ENCODE peak calls at places on chromosomes 7 and 10, in four cellular contexts. J is IMR-90, E is GM12878, X is A549. M is an unnamed sample.

GRCh38 chr10:96856317-96856716 is 24.2 kb downstream of the LCOR start:
- DNase-seq in E (no peak), J (no peak), X (no peak), M (no peak)

GRCh38 chr10:80462277-80462985 is 8.3 kb downstream of the TSPAN14 start:
- DNase-seq in X (no peak), J (peak; percentile 34), E (no peak), M (no peak)

GRCh38 chr7:26331789-26332188 is 40.1 kb downstream of the SNX10 start:
- DNase-seq in J (no peak), X (no peak), E (no peak), M (no peak)

GRCh38 chr7:55206235-55207029 is 158.7 kb upstream of the LANCL2 start:
- DNase-seq in J (peak; percentile 64), E (no peak), X (no peak), M (no peak)

GRCh38 chr10:92848441-92849233 is at the start of gene EXOC6:
- DNase-seq in J (peak; percentile 74), E (peak; percentile 20), X (peak; percentile 88), M (peak; percentile 95)

GRCh38 chr10:80408198-80409085 is at the start of gene PRXL2A:
- DNase-seq in E (no peak), J (no peak), X (peak; percentile 78), M (peak; percentile 99)

GRCh38 chr7:5420841-5421625 is 2.6 kb downstream of the TNRC18 start:
- DNase-seq in E (no peak), J (no peak), X (no peak), M (peak; percentile 79)

GRCh38 chr7:105896407-105896842 is 20.0 kb upstream of the ATXN7L1 start:
- DNase-seq in E (no peak), J (no peak), X (no peak), M (peak; percentile 23)

GRCh38 chr10:80292607-80293239 is 3.3 kb upstream of the MAT1A start:
- DNase-seq in J (no peak), E (no peak), X (no peak), M (no peak)

GRCh38 chr7:87370660-87371180 is 25.3 kb downstream of the CROT start:
- DNase-seq in J (peak; percentile 78), X (peak; percentile 35), E (no peak), M (no peak)

GRCh38 chr7:157990226-157990877 is 597.3 kb downstream of the PTPRN2 start:
- DNase-seq in E (no peak), J (no peak), X (no peak), M (no peak)

GRCh38 chr7:109890622-109891021 is 1200.3 kb upstream of the LRRN3 start:
- DNase-seq in X (no peak), J (no peak), E (no peak), M (no peak)

GRCh38 chr7:82528577-82529305 is 85.2 kb upstream of the CACNA2D1 start:
- DNase-seq in J (peak; percentile 76), X (no peak), E (no peak), M (no peak)

GRCh38 chr7:79361214-79361613 is 92.3 kb downstream of the MAGI2 start:
- DNase-seq in J (no peak), E (no peak), X (peak; percentile 52), M (no peak)

GRCh38 chr10:35194906-35195305 is 68.3 kb downstream of the CREM start:
- DNase-seq in E (no peak), X (peak; percentile 79), J (peak; percentile 91), M (peak; percentile 33)
- TF ChIP-seq SMC3 in E (no peak), X (no peak), J (no peak), M (no peak)

GRCh38 chr7:75994388-75995051 is at the start of gene TMEM120A:
- DNase-seq in X (peak; percentile 87), E (peak; percentile 49), J (peak; percentile 87), M (peak; percentile 100)
- TF ChIP-seq SMC3 in X (no peak), E (no peak), J (no peak), M (no peak)

GRCh38 chr7:27943261-27943660 is 203.3 kb downstream of the TAX1BP1 start:
- DNase-seq in X (no peak), J (no peak), E (no peak), M (no peak)
- TF ChIP-seq SMC3 in X (no peak), J (no peak), E (no peak), M (no peak)

DNA sequence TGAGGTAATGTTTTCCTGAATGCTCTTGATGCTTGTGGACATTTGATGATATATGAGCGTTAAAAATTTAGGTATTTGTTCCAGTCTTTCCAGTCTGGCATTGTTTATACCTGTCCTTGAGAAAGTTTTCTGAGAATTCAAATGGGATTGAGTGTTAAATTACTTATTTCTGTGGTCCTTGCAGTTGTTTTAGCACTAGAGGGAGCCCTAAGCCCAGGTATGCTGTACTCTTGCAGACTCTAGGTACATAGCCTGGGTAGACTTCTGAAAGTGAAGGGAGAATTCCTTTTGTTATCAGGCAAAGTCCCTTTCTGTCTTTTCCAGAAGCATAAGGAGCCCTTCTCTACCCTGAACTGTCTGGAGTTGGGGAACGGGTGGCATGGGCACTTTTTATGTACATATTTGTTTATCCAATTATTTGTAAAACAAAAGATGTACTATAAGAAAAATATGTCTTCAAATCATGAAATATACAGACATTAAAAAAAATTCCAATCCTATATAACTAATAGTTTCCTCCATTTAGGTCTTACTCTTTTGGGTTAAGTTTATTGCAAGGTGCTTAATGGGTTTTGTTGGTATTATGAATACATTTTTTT is 262.1 kb downstream of the ATRNL1 start:
- DNase-seq in E (peak; percentile 15), X (peak; percentile 79), J (peak; percentile 63), M (peak; percentile 53)
- TF ChIP-seq SMC3 in E (peak; percentile 60), X (peak; percentile 81), J (peak; percentile 62), M (peak; percentile 71)

GRCh38 chr7:131621652-131622051 is 65.2 kb upstream of the PODXL start:
- DNase-seq in J (no peak), X (no peak), E (no peak), M (peak; percentile 90)
- TF ChIP-seq SMC3 in J (no peak), X (no peak), E (no peak), M (peak; percentile 17)

GRCh38 chr10:70530315-70530714 is 51.7 kb downstream of the PALD1 start:
- DNase-seq in J (no peak), E (no peak), X (no peak), M (no peak)

GRCh38 chr10:70532554-70533188 is 54.1 kb downstream of the PALD1 start:
- DNase-seq in J (no peak), E (no peak), X (no peak), M (no peak)

GRCh38 chr10:70533189-70533558 is 54.6 kb downstream of the PALD1 start:
- DNase-seq in J (no peak), E (no peak), X (no peak), M (no peak)

GRCh38 chr10:70523549-70523948 is 45.0 kb downstream of the PALD1 start:
- DNase-seq in E (no peak), J (no peak), X (no peak), M (no peak)

DNA sequence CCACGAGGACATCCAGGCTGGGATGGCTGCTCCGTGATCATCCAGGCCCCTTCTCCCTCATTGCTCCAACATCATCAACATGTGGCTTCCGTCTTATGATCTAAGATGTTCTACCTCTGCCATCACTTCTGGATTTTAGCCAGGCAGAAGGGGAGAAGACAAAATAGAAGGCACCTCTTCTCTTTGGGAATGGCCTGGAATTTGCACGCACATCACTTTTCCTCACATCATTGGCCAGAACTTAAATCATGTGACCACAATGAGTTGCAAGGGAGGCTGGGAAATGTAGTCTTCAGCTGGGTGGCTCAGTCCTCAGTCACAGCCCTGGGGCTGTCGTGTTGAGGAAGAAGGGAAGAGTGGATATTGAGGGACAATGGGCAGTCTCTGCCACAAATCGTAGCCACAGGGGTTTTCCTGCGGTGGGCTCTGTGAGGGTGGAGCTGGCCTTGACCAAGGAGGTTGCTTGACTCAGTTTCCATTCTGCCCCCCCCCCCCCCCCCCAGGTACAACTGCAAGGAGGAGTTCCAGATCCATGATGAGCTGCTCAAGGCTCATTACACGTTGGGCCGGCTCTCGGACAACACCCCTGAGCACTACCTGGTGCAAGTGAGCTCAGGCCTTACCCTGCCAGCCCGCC is 50.3 kb downstream of the PALD1 start:
- DNase-seq in E (no peak), J (peak; percentile 65), X (peak; percentile 66), M (peak; percentile 79)
- TF ChIP-seq SMC3 in E (no peak), J (no peak), X (no peak), M (no peak)

DNA sequence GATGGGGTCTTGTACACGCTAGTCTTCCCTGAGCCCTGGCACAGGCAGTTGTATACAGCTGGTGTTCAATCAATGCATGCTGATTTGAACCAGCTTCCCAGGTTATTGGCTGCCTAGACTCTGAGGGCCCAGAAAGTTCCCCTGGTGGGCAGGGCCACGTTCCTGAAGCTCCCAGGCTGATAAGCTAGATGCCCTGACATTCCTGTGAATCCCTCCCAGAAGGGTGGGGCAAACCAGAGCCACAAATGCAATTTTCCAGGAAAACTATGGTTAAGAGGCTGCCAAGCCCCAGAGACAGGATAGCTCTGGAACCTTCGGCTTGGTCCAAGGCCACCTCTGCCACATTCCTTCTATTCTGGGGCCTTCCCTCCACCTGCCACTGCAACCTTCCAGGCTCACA is 78.2 kb downstream of the FAM53B start:
- DNase-seq in J (no peak), E (no peak), X (no peak), M (no peak)
- TF ChIP-seq SMC3 in J (no peak), E (no peak), X (no peak), M (no peak)

DNA sequence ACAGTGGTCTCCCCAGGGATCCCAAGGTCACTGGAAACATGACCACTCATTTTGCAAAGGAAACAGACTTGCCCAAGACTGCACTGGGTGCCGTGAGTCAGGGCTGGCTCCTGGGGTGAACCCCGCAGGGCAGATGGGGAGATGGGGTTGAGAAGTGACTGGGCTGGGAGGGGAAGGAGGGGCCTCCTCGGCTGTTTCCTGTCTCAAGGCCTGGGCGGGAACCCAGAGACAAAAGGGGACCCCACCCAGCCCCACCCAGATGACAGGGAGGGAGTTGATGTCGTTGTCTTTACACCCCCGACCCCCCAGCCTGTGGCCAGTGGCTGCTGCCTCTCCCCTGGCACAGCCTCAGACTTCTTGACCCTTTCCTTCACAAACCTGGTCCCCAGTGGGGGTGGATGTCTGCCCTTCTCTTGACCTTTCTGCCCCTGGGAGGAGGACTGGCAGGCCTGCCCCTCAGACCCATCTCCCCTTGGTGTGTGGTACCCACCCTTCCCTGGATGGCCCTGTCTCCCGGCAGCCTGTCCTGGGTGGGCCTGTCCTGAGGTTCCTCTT is 1.4 kb downstream of the MYO1G start:
- DNase-seq in X (no peak), J (no peak), E (no peak), M (no peak)
- TF ChIP-seq SMC3 in X (no peak), J (no peak), E (no peak), M (no peak)